ENCODE peak calls at places on chromosomes 7 and 10, in four cellular contexts. G, F, R and N are unnamed samples.
A peak's percentile ranks its signal among the peaks of the same experiment; 100 is the strongest.

GRCh38 chr7:84232653-84233052 is 38.1 kb upstream of the SEMA3A start:
- DNase-seq in F (no peak), R (no peak), G (no peak), N (no peak)

GRCh38 chr7:43584200-43584586 is 1.3 kb downstream of the STK17A start:
- DNase-seq in R (peak; percentile 36), F (no peak), G (peak; percentile 56), N (no peak)

GRCh38 chr7:84677386-84677785 is 482.8 kb upstream of the SEMA3A start:
- DNase-seq in R (peak; percentile 65), F (no peak), G (no peak), N (no peak)

GRCh38 chr7:155360495-155361362 is 63.1 kb downstream of the INSIG1 start:
- DNase-seq in R (no peak), F (peak; percentile 61), G (no peak), N (no peak)

GRCh38 chr10:19713800-19714525 is 102.3 kb upstream of the PLXDC2 start:
- DNase-seq in R (no peak), G (no peak), F (no peak), N (no peak)

GRCh38 chr7:74083117-74083876 is at the start of gene LIMK1:
- DNase-seq in R (peak; percentile 53), G (peak; percentile 78), F (peak; percentile 96), N (peak; percentile 95)

GRCh38 chr10:17445400-17445998 is 8.9 kb downstream of the ST8SIA6 start:
- DNase-seq in R (no peak), G (no peak), F (no peak), N (no peak)

GRCh38 chr7:77395543-77395942 is 20.6 kb downstream of the GSAP start:
- DNase-seq in R (no peak), F (no peak), G (no peak), N (no peak)

GRCh38 chr7:73597978-73598782 is 19.8 kb upstream of the TBL2 start:
- DNase-seq in G (no peak), F (no peak), R (no peak), N (no peak)

GRCh38 chr7:151257990-151258389 is 9.5 kb upstream of the SMARCD3 start:
- DNase-seq in G (peak; percentile 16), R (no peak), F (no peak), N (no peak)

GRCh38 chr7:157077986-157078644 is 60.6 kb upstream of the UBE3C start:
- DNase-seq in G (no peak), F (peak; percentile 61), R (no peak), N (no peak)

GRCh38 chr10:119447823-119448546 is 94.5 kb downstream of the RGS10 start:
- DNase-seq in F (no peak), R (no peak), G (no peak), N (no peak)

GRCh38 chr10:91587710-91588638 is 44.9 kb downstream of the PPP1R3C start:
- DNase-seq in R (no peak), F (no peak), G (no peak), N (no peak)

GRCh38 chr7:31003721-31004120 is 40.0 kb downstream of the GHRHR start:
- DNase-seq in G (no peak), R (no peak), F (peak; percentile 38), N (no peak)

GRCh38 chr10:74347522-74347921 is 196.5 kb downstream of the ADK start:
- DNase-seq in G (no peak), F (no peak), R (no peak), N (no peak)

GRCh38 chr10:44981172-44982113 is 2.8 kb upstream of the DEPP1 start:
- DNase-seq in R (no peak), F (no peak), G (peak; percentile 75), N (no peak)

GRCh38 chr7:131688738-131689661 is 132.6 kb upstream of the PODXL start:
- DNase-seq in F (no peak), G (peak; percentile 79), R (peak; percentile 48), N (peak; percentile 84)

GRCh38 chr10:97664282-97664850 is 22.7 kb downstream of the AVPI1 start:
- DNase-seq in G (no peak), R (no peak), F (no peak), N (no peak)

DNA sequence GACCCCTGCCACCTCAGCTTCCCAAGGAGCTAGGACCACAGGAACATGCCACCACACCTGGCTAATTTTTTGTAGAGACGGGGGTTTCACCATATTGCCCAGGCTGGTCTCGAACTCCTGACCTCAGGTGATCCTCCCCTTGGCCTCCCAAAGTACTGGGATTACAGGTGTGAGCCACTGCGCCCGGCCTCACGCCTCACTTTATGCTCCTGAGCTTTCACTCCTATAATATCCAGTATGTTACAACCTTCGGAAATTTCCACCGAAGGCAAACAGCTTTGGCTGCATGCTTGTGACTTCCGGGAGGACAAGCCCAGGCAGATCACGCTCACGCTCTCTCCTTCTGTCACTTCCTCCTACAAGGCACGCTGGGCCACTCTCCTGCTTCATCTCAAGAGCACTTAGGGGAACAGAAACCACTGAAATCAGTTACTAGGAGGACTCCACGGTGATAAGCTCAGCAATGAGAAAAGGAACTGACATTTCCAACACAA is 4.4 kb upstream of the MAD1L1 start:
- DNase-seq in F (peak; percentile 90), R (peak; percentile 62), G (peak; percentile 56), N (peak; percentile 77)
- TF ChIP-seq POLR2A in F (no peak), R (no peak), G (no peak), N (peak; percentile 37)

DNA sequence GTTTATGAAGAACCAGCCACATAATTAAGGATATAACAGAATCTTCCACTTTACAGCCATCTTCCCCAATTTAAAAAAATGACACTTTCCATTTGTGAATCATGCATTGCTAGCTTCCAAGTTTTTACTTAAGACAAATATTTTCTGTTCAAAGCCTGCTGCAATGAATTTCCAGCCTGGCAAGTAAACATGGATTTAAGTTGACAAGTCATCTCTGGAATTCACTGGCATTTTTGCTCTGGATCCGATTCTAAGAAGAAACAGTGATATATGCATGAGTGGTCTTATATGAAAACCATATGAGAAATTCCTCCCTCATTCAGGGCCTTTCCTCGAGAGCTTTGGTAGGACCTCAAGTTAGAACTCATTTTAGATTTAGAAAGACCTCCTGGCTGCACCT is 116.1 kb upstream of the CDCA7L start:
- DNase-seq in G (no peak), F (no peak), R (no peak), N (no peak)
- TF ChIP-seq POLR2A in G (no peak), F (no peak), R (no peak), N (no peak)

GRCh38 chr10:11684717-11685645 is 57.2 kb upstream of the ECHDC3 start:
- DNase-seq in G (peak; percentile 68), R (peak; percentile 76), F (peak; percentile 94), N (peak; percentile 58)
- TF ChIP-seq POLR2A in G (no peak), R (no peak), F (no peak), N (peak; percentile 70)

GRCh38 chr7:123641901-123642300 is 13.8 kb upstream of the LMOD2 start:
- DNase-seq in R (no peak), F (no peak), G (no peak), N (no peak)

GRCh38 chr7:123640583-123640982 is 15.1 kb upstream of the LMOD2 start:
- DNase-seq in F (no peak), R (no peak), G (no peak), N (no peak)

GRCh38 chr7:123645516-123645915 is 10.2 kb upstream of the LMOD2 start:
- DNase-seq in G (peak; percentile 62), R (no peak), F (no peak), N (no peak)

GRCh38 chr7:123647106-123647730 is 8.4 kb upstream of the LMOD2 start:
- DNase-seq in G (no peak), R (no peak), F (no peak), N (no peak)

GRCh38 chr7:123643495-123644428 is 11.9 kb upstream of the LMOD2 start:
- DNase-seq in R (no peak), F (no peak), G (peak; percentile 85), N (no peak)
- TF ChIP-seq POLR2A in R (no peak), F (no peak), G (no peak), N (no peak)

DNA sequence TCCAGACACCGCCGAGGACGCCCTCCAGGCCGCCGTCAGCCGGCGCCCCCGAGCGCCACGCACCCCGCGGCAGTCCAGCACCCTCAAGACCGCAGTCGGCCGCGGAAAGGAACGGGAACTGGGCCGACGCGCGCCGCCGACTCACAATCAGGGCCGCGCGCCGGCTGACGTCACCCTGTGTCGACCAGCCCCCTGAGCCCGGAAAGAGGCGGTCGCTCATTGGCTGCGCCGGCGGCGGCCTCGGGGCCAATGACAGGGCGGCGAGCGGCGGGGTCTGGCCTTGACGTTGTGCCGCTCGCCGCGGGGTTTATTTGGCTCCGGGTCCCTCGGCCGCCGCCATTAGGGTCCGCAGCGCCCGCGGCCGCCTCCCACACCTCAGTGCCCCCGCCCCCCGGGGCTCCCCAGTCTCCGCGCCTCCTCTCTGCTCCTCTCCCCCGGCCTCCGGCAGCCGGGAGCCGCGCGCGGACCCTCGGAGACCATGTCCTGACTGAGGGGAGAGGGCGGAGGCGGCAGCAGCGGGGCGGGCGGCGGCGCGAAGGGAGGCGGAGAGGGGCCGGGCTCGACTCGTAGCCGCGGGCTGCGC is 25.2 kb upstream of the ZRANB1 start:
- DNase-seq in G (peak; percentile 98), F (peak; percentile 99), R (peak; percentile 96), N (peak; percentile 98)
- TF ChIP-seq POLR2A in G (peak; percentile 72), F (peak; percentile 51), R (no peak), N (peak; percentile 87)

GRCh38 chr10:102632394-102633062 is 11.8 kb upstream of the TRIM8 start:
- DNase-seq in F (peak; percentile 62), G (peak; percentile 56), R (no peak), N (no peak)
- TF ChIP-seq POLR2A in F (no peak), G (no peak), R (no peak), N (no peak)